ENCODE peak calls at places on chromosomes 12 and 14, in four cellular contexts. R is fibroblast of the conjunctiva, S is kidney tubule cell, E is T-helper 17 cell. I is an unnamed sample.

GRCh38 chr12:74415633-74416032 is 122.0 kb upstream of the ATXN7L3B start:
- DNase-seq in R (peak), S (peak), E (no peak), I (peak)

GRCh38 chr14:106530423-106531107 is 1004.2 kb downstream of the TMEM121 start:
- DNase-seq in R (no peak), S (no peak), E (no peak), I (no peak)

GRCh38 chr14:25908707-25909106 is 689.1 kb downstream of the NOVA1 start:
- DNase-seq in R (no peak), S (no peak), E (no peak), I (no peak)

GRCh38 chr14:71532349-71532748 is 399.9 kb upstream of the RGS6 start:
- DNase-seq in R (peak), S (no peak), E (no peak), I (no peak)

GRCh38 chr14:24790196-24790595 is 156.2 kb upstream of the GZMB start:
- DNase-seq in R (no peak), S (no peak), E (no peak), I (no peak)

GRCh38 chr12:54439521-54440255 is 20.6 kb upstream of the ITGA5 start:
- DNase-seq in R (no peak), S (peak), E (no peak), I (peak)

GRCh38 chr14:76690502-76691105 is 70.7 kb upstream of the VASH1 start:
- DNase-seq in R (no peak), S (no peak), E (no peak), I (no peak)

GRCh38 chr12:1773937-1774655 is 46.3 kb upstream of the LRTM2 start:
- DNase-seq in R (no peak), S (no peak), E (no peak), I (no peak)

GRCh38 chr12:95231190-95231589 is 13.6 kb downstream of the VEZT start:
- DNase-seq in R (no peak), S (no peak), E (no peak), I (peak)

GRCh38 chr14:79256311-79256879 is 954.9 kb downstream of the DIO2 start:
- DNase-seq in R (no peak), S (no peak), E (no peak), I (no peak)

GRCh38 chr12:126064028-126064427 is 998.8 kb downstream of the AACS start:
- DNase-seq in R (no peak), S (no peak), E (no peak), I (no peak)

GRCh38 chr12:116336542-116337065 is 59.1 kb upstream of the MED13L start:
- DNase-seq in R (no peak), S (peak), E (no peak), I (no peak)

GRCh38 chr14:83164591-83164990 is 1630.9 kb upstream of the SEL1L start:
- DNase-seq in R (no peak), S (peak), E (no peak), I (no peak)

GRCh38 chr14:50003213-50004021 is 110.5 kb downstream of the ARF6 start:
- DNase-seq in R (no peak), S (peak), E (peak), I (peak)

GRCh38 chr12:71125949-71126348 is 31.9 kb downstream of the TSPAN8 start:
- DNase-seq in R (no peak), S (no peak), E (no peak), I (no peak)

GRCh38 chr12:126051611-126052107 is 986.4 kb downstream of the AACS start:
- DNase-seq in R (no peak), S (peak), E (no peak), I (peak)

GRCh38 chr14:55221186-55221585 is 29.8 kb upstream of the DLGAP5 start:
- DNase-seq in R (no peak), S (peak), E (no peak), I (peak)

GRCh38 chr14:36655571-36655962 is 6.1 kb upstream of the PAX9 start:
- DNase-seq in R (no peak), S (no peak), E (no peak), I (no peak)

GRCh38 chr12:115351513-115352077 is 667.6 kb upstream of the TBX3 start:
- DNase-seq in R (peak), S (no peak), E (no peak), I (no peak)

GRCh38 chr12:98420403-98420800 is 95.0 kb upstream of the TMPO start:
- DNase-seq in R (no peak), S (no peak), E (no peak), I (no peak)

GRCh38 chr14:96903444-96904023 is 106.4 kb downstream of the VRK1 start:
- DNase-seq in R (no peak), S (no peak), E (no peak), I (peak)

GRCh38 chr14:94361682-94362081 is 26.7 kb downstream of the SERPINA1 start:
- DNase-seq in R (no peak), S (no peak), E (no peak), I (no peak)

GRCh38 chr12:124381454-124382207 is 86.7 kb downstream of the RFLNA start:
- DNase-seq in R (no peak), S (peak), E (no peak), I (peak)

GRCh38 chr14:53902307-53902706 is 54.3 kb downstream of the BMP4 start:
- DNase-seq in R (no peak), S (no peak), E (no peak), I (no peak)

GRCh38 chr12:74334770-74335169 is 202.9 kb upstream of the ATXN7L3B start:
- DNase-seq in R (no peak), S (no peak), E (no peak), I (peak)

GRCh38 chr12:93886533-93887511 is 209.6 kb downstream of the CRADD start:
- DNase-seq in R (peak), S (no peak), E (no peak), I (peak)

GRCh38 chr12:10909462-10909861 is at the start of gene TAS2R13:
- DNase-seq in R (no peak), S (no peak), E (no peak), I (no peak)

GRCh38 chr14:106691601-106692291 is 1165.4 kb downstream of the TMEM121 start:
- DNase-seq in R (no peak), S (no peak), E (peak), I (no peak)

GRCh38 chr12:28543021-28543890 is 353.0 kb downstream of the CCDC91 start:
- DNase-seq in R (no peak), S (no peak), E (no peak), I (no peak)

GRCh38 chr14:100541621-100542560 is 45.3 kb downstream of the BEGAIN start:
- DNase-seq in R (no peak), S (no peak), E (no peak), I (no peak)

GRCh38 chr12:31021809-31022492 is 51.7 kb upstream of the DDX11 start:
- DNase-seq in R (no peak), S (no peak), E (no peak), I (peak)

I was measured in PC-3.